ENCODE peak calls at places on chromosome 9, in five cellular contexts. L is upper lobe of right lung; D is CD8-positive, alpha-beta T cell; O is tibial artery; J is CD4-positive, alpha-beta T cell. F is an unnamed sample.

GRCh38 chr9:137666505-137666809 is 47.7 kb downstream of the EHMT1 start:
- DNase-seq in L (peak; percentile 59), D (no peak), O (no peak), J (no peak), F (no peak)

GRCh38 chr9:20408513-20408912 is 213.8 kb downstream of the MLLT3 start:
- DNase-seq in L (no peak), D (no peak), O (no peak), J (no peak), F (no peak)

GRCh38 chr9:84997472-84997871 is 327.9 kb downstream of the NTRK2 start:
- DNase-seq in L (no peak), D (no peak), O (no peak), J (no peak), F (no peak)

GRCh38 chr9:123420560-123421210 is 64.7 kb downstream of the CRB2 start:
- DNase-seq in L (peak; percentile 53), D (no peak), O (no peak), J (no peak), F (no peak)

GRCh38 chr9:130298663-130299279 is 33.2 kb downstream of the HMCN2 start:
- DNase-seq in L (no peak), D (no peak), O (no peak), J (no peak), F (no peak)

GRCh38 chr9:122261469-122261881 is 3.2 kb downstream of the RBM18 start:
- DNase-seq in L (peak; percentile 69), D (no peak), O (peak; percentile 67), J (no peak), F (no peak)

GRCh38 chr9:134200730-134201129 is 36.4 kb upstream of the RNU6ATAC start:
- DNase-seq in L (peak; percentile 7), D (no peak), O (no peak), J (no peak), F (no peak)

GRCh38 chr9:127661342-127661741 is 45.4 kb upstream of the CFAP157 start:
- DNase-seq in L (no peak), D (no peak), O (no peak), J (no peak), F (no peak)

GRCh38 chr9:11328326-11328725 is 715.5 kb upstream of the PTPRD start:
- DNase-seq in L (no peak), D (no peak), O (no peak), J (no peak), F (no peak)
- H3K9me3 ChIP-seq in L (no peaks in the 10 kb centered on the region), D (no peaks in the 10 kb centered on the region), O (no peaks in the 10 kb centered on the region), J (peaks cover 7% of the 10 kb centered on the region), F (no peaks in the 10 kb centered on the region)

DNA sequence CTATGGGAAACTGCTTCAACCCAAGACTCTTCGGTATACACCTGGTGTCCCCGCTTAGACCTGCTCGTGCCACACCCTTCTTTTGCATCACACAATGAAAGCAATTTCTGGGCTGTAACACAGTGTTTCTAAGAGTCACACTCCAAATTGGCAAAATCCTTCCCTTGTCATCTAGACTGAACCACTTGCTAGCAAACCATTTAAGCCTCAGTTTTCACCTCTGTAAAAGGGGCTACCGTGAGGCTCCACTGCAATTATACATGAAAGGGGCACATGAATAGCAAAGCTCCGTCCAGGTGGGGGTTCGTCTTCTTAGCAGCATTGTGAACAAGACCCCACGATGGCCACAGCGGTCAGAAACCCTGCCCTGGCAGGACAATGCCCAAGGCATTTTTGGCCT is 166.8 kb downstream of the PAX5 start:
- DNase-seq in L (peak; percentile 27), D (no peak), O (no peak), J (no peak), F (no peak)
- H3K27me3 ChIP-seq in L (peaks cover 4% of the 10 kb centered on the region), D (no peaks in the 10 kb centered on the region), O (peaks cover 35% of the 10 kb centered on the region), J (peaks cover 5% of the 10 kb centered on the region), F (no peaks in the 10 kb centered on the region)

DNA sequence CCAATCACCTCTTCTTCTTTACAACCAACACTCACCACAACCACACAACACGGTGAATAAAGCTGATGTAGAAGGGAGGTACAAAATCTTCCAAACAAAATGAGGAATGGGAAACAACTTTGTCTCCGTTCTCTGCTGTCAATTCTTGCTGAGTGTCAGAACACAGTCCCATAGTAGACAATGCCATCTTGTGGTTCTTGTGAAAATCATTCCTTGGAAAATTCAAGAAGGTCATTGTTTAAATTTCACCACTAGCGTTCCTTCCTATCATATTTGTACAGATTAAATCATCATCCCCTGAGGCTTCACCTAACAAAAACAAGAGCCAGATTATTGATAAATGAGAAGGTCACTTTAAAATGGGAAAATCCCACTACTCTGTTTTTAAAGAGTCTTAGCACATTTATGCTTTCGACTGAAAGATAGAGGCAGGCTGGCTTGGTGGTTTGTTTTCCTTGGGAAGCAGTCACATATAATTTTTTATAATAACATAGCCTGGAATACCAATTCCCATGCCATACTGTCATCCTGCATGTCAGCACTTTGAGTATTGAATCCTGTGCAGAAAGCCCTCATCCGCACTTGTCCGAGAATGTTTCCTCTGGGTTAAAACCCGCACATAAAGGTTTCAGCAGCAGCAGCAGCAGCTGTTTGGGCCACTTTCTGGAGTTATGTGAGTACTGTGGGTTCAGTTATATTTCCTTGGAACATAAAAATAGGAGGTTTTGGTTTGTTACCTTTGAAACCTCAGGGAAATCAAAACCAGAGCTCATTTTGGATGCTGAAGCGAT is 395.0 kb upstream of the SMARCA2 start:
- DNase-seq in L (no peak), D (no peak), O (no peak), J (no peak), F (no peak)
- H3K9me3 ChIP-seq in L (no peaks in the 10 kb centered on the region), D (no peaks in the 10 kb centered on the region), O (no peaks in the 10 kb centered on the region), J (no peaks in the 10 kb centered on the region), F (no peaks in the 10 kb centered on the region)

DNA sequence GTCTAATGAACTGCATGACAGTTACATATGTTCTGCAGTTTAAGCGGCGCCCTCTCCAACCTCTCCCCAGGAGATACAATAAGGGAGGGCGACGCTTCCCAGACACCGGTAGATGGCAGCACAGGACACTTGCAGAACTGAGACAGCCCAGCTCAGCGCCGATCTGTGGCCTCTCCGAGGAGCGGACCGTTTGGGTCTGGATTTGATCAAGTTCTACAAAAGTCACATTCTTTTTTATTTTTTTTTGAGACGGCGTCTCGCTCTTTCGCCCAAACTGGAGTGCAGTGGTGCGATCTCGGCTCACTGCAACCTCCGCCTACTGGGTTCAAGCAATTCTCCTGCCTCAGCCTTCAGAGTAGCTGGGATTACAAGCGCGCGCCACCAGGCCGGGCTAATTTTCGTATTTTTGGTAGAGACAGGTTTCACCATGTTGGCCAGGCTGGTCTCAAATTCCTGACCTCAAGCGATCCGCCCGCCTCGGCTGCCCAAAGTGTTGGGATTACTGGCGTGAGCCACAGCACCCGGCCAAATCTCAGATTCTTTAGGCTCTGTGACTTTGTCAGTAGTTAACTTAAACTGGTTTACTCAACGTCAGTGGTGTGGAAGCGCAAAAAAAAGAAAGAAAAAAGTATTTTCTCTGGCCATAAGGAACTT is 1.4 kb upstream of the ATOSB start:
- DNase-seq in L (peak; percentile 92), D (peak; percentile 88), O (peak; percentile 96), J (peak; percentile 83), F (peak; percentile 91)
- H3K27me3 ChIP-seq in L (no peaks in the 10 kb centered on the region), D (no peaks in the 10 kb centered on the region), O (no peaks in the 10 kb centered on the region), J (no peaks in the 10 kb centered on the region), F (no peaks in the 10 kb centered on the region)

GRCh38 chr9:5789489-5789888 is 43.4 kb downstream of the ERMP1 start:
- DNase-seq in L (no peak), D (no peak), O (no peak), J (no peak), F (no peak)
- H3K9me3 ChIP-seq in L (no peaks in the 10 kb centered on the region), D (no peaks in the 10 kb centered on the region), O (no peaks in the 10 kb centered on the region), J (no peaks in the 10 kb centered on the region), F (no peaks in the 10 kb centered on the region)

GRCh38 chr9:110334183-110334582 is 3.5 kb downstream of the TXNDC8 start:
- DNase-seq in L (no peak), D (no peak), O (no peak), J (no peak), F (no peak)
- H3K27me3 ChIP-seq in L (no peaks in the 10 kb centered on the region), D (no peaks in the 10 kb centered on the region), O (no peaks in the 10 kb centered on the region), J (no peaks in the 10 kb centered on the region), F (no peaks in the 10 kb centered on the region)

DNA sequence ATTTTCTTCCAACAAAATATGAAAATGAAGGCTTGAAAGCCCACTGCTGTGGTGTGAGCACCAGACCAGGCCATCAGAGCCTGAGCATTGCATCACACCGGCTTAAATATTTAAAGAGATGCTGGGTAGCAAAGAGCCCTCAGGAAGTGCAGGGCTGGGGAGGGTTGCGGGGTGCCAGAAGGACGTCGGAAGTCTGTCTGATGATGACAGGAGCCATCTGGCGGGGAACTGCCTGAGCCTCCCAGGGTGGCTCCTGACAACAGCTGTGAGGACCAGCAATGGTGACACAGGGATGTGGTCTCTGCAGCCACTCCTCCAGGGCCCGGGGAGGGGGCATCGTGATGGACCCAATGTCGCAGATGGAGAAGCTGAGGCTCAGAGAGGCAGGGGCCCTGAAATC is 185.6 kb downstream of the OLFM1 start:
- DNase-seq in L (no peak), D (no peak), O (no peak), J (no peak), F (no peak)
- H3K9me3 ChIP-seq in L (no peaks in the 10 kb centered on the region), D (no peaks in the 10 kb centered on the region), O (no peaks in the 10 kb centered on the region), J (no peaks in the 10 kb centered on the region), F (no peaks in the 10 kb centered on the region)